ENCODE peak calls at places on chromosomes 4 and X, in nine cellular contexts. One of them, this sample, is unnamed.

GRCh38 chrX:1002611-1003010 is 209.8 kb downstream of the CRLF2 start:
- DNase-seq in HT-29: no peak
- DNase-seq in H1: no peak
- DNase-seq in stimulated activated CD8-positive, alpha-beta memory T cell treated with anti-CD3 and anti-CD28 coated beads, Interleukin-4, amount 100 ng/mL, for 24 hours: no peak
- DNase-seq in AG10803: no peak
- DNase-seq in stimulated activated naive CD8-positive, alpha-beta T cell treated with anti-CD3 and anti-CD28 coated beads, Interleukin-15, Interleukin-2, amounts not matched to agents 100 U/mL and 50 U/mL, for 24 hours: no peak
- DNase-seq in neural crest cell: no peak
- DNase-seq in SJSA1: no peak
- DNase-seq in hepatocyte: no peak
- DNase-seq in this sample: no peak

GRCh38 chrX:48966796-48967579 is 4.7 kb downstream of the KCND1 start:
- DNase-seq in HT-29: no peak
- DNase-seq in H1: no peak
- DNase-seq in stimulated activated CD8-positive, alpha-beta memory T cell treated with anti-CD3 and anti-CD28 coated beads, Interleukin-4, amount 100 ng/mL, for 24 hours: no peak
- DNase-seq in AG10803: peak; percentile 53
- DNase-seq in stimulated activated naive CD8-positive, alpha-beta T cell treated with anti-CD3 and anti-CD28 coated beads, Interleukin-15, Interleukin-2, amounts not matched to agents 100 U/mL and 50 U/mL, for 24 hours: no peak
- DNase-seq in neural crest cell: no peak
- DNase-seq in SJSA1: peak; percentile 30
- DNase-seq in hepatocyte: no peak
- DNase-seq in this sample: peak; percentile 50

GRCh38 chr4:112532267-112532666 is 16.3 kb upstream of the NEUROG2 start:
- DNase-seq in HT-29: no peak
- DNase-seq in H1: no peak
- DNase-seq in stimulated activated CD8-positive, alpha-beta memory T cell treated with anti-CD3 and anti-CD28 coated beads, Interleukin-4, amount 100 ng/mL, for 24 hours: no peak
- DNase-seq in AG10803: peak; percentile 37
- DNase-seq in stimulated activated naive CD8-positive, alpha-beta T cell treated with anti-CD3 and anti-CD28 coated beads, Interleukin-15, Interleukin-2, amounts not matched to agents 100 U/mL and 50 U/mL, for 24 hours: no peak
- DNase-seq in neural crest cell: no peak
- DNase-seq in SJSA1: no peak
- DNase-seq in hepatocyte: no peak
- DNase-seq in this sample: peak; percentile 76

GRCh38 chrX:63784346-63784901 is 590 bp downstream of the ARHGEF9 start:
- DNase-seq in HT-29: no peak
- DNase-seq in H1: no peak
- DNase-seq in stimulated activated CD8-positive, alpha-beta memory T cell treated with anti-CD3 and anti-CD28 coated beads, Interleukin-4, amount 100 ng/mL, for 24 hours: no peak
- DNase-seq in AG10803: no peak
- DNase-seq in stimulated activated naive CD8-positive, alpha-beta T cell treated with anti-CD3 and anti-CD28 coated beads, Interleukin-15, Interleukin-2, amounts not matched to agents 100 U/mL and 50 U/mL, for 24 hours: no peak
- DNase-seq in neural crest cell: peak; percentile 1
- DNase-seq in SJSA1: no peak
- DNase-seq in hepatocyte: peak; percentile 7
- DNase-seq in this sample: no peak

GRCh38 chr4:4659871-4660651 is 118.2 kb upstream of the STX18 start:
- DNase-seq in HT-29: no peak
- DNase-seq in H1: no peak
- DNase-seq in stimulated activated CD8-positive, alpha-beta memory T cell treated with anti-CD3 and anti-CD28 coated beads, Interleukin-4, amount 100 ng/mL, for 24 hours: no peak
- DNase-seq in AG10803: peak; percentile 93
- DNase-seq in stimulated activated naive CD8-positive, alpha-beta T cell treated with anti-CD3 and anti-CD28 coated beads, Interleukin-15, Interleukin-2, amounts not matched to agents 100 U/mL and 50 U/mL, for 24 hours: no peak
- DNase-seq in neural crest cell: no peak
- DNase-seq in SJSA1: peak; percentile 84
- DNase-seq in hepatocyte: no peak
- DNase-seq in this sample: peak; percentile 95

GRCh38 chr4:142534994-142535393 is 311.1 kb downstream of the INPP4B start:
- DNase-seq in HT-29: no peak
- DNase-seq in H1: no peak
- DNase-seq in stimulated activated CD8-positive, alpha-beta memory T cell treated with anti-CD3 and anti-CD28 coated beads, Interleukin-4, amount 100 ng/mL, for 24 hours: no peak
- DNase-seq in AG10803: no peak
- DNase-seq in stimulated activated naive CD8-positive, alpha-beta T cell treated with anti-CD3 and anti-CD28 coated beads, Interleukin-15, Interleukin-2, amounts not matched to agents 100 U/mL and 50 U/mL, for 24 hours: no peak
- DNase-seq in neural crest cell: no peak
- DNase-seq in SJSA1: no peak
- DNase-seq in hepatocyte: no peak
- DNase-seq in this sample: peak; percentile 79

GRCh38 chrX:71993371-71993770 is 82.7 kb downstream of the NHSL2 start:
- DNase-seq in HT-29: no peak
- DNase-seq in H1: no peak
- DNase-seq in stimulated activated CD8-positive, alpha-beta memory T cell treated with anti-CD3 and anti-CD28 coated beads, Interleukin-4, amount 100 ng/mL, for 24 hours: no peak
- DNase-seq in AG10803: no peak
- DNase-seq in stimulated activated naive CD8-positive, alpha-beta T cell treated with anti-CD3 and anti-CD28 coated beads, Interleukin-15, Interleukin-2, amounts not matched to agents 100 U/mL and 50 U/mL, for 24 hours: no peak
- DNase-seq in neural crest cell: no peak
- DNase-seq in SJSA1: no peak
- DNase-seq in hepatocyte: no peak
- DNase-seq in this sample: no peak

GRCh38 chr4:17597517-17597916 is 16.9 kb upstream of the MED28 start:
- DNase-seq in HT-29: peak; percentile 56
- DNase-seq in H1: no peak
- DNase-seq in stimulated activated CD8-positive, alpha-beta memory T cell treated with anti-CD3 and anti-CD28 coated beads, Interleukin-4, amount 100 ng/mL, for 24 hours: no peak
- DNase-seq in AG10803: peak; percentile 6
- DNase-seq in stimulated activated naive CD8-positive, alpha-beta T cell treated with anti-CD3 and anti-CD28 coated beads, Interleukin-15, Interleukin-2, amounts not matched to agents 100 U/mL and 50 U/mL, for 24 hours: no peak
- DNase-seq in neural crest cell: no peak
- DNase-seq in SJSA1: no peak
- DNase-seq in hepatocyte: peak; percentile 42
- DNase-seq in this sample: peak; percentile 23

GRCh38 chr4:48483777-48484493 is 792 bp downstream of the SLC10A4 start:
- DNase-seq in HT-29: no peak
- DNase-seq in H1: no peak
- DNase-seq in stimulated activated CD8-positive, alpha-beta memory T cell treated with anti-CD3 and anti-CD28 coated beads, Interleukin-4, amount 100 ng/mL, for 24 hours: no peak
- DNase-seq in AG10803: no peak
- DNase-seq in stimulated activated naive CD8-positive, alpha-beta T cell treated with anti-CD3 and anti-CD28 coated beads, Interleukin-15, Interleukin-2, amounts not matched to agents 100 U/mL and 50 U/mL, for 24 hours: peak; percentile 15
- DNase-seq in neural crest cell: no peak
- DNase-seq in SJSA1: no peak
- DNase-seq in hepatocyte: peak; percentile 11
- DNase-seq in this sample: peak; percentile 22